ENCODE peak calls at places on chromosomes 13 and 19, in seven cellular contexts. R is GM23338; Q is effector memory CD4-positive, alpha-beta T cell; S is spleen; N is trophoblast cell; O is mucosa of descending colon; D is fibroblast of lung. E is an unnamed sample.

GRCh38 chr19:12095111-12095790 is 30.7 kb downstream of the ZNF844 start:
- DNase-seq in R (no peak), Q (no peak), S (no peak), N (no peak), O (no peak), D (peak; percentile 70), E (peak; percentile 80)

GRCh38 chr19:32397736-32398135 is 7.8 kb upstream of the DPY19L3 start:
- DNase-seq in R (no peak), Q (no peak), S (no peak), N (peak; percentile 29), O (no peak), D (peak; percentile 72), E (peak; percentile 61)

GRCh38 chr13:113143466-113144254 is 14.8 kb upstream of the PROZ start:
- DNase-seq in R (no peak), Q (no peak), S (peak; percentile 66), N (no peak), O (no peak), D (no peak), E (no peak)

GRCh38 chr19:34555447-34555846 is 73.9 kb downstream of the WTIP start:
- DNase-seq in R (peak; percentile 67), Q (no peak), S (no peak), N (no peak), O (no peak), D (peak; percentile 1), E (no peak)

GRCh38 chr19:48147597-48148175 is 22.5 kb downstream of the LIG1 start:
- DNase-seq in R (no peak), Q (no peak), S (no peak), N (no peak), O (no peak), D (no peak), E (no peak)

GRCh38 chr13:31045621-31046081 is 113.2 kb downstream of the TEX26 start:
- DNase-seq in R (no peak), Q (peak; percentile 64), S (no peak), N (peak; percentile 67), O (peak; percentile 85), D (peak; percentile 93), E (peak; percentile 88)

GRCh38 chr19:6754136-6754535 is 13.1 kb downstream of the SH2D3A start:
- DNase-seq in R (no peak), Q (no peak), S (peak; percentile 76), N (no peak), O (peak; percentile 66), D (no peak), E (no peak)

GRCh38 chr19:10760268-10760944 is 42.5 kb downstream of the DNM2 start:
- DNase-seq in R (no peak), Q (peak; percentile 44), S (no peak), N (peak; percentile 31), O (no peak), D (no peak), E (peak; percentile 22)

GRCh38 chr19:44740351-44740824 is 8.1 kb upstream of the BCL3 start:
- DNase-seq in R (no peak), Q (no peak), S (no peak), N (no peak), O (no peak), D (no peak), E (no peak)
- H3K4me1 ChIP-seq in R (no peaks in the 10 kb centered on the region), Q (no peaks in the 10 kb centered on the region), S (peaks cover 100% of the 10 kb centered on the region), N (peaks cover 12% of the 10 kb centered on the region), O (peaks cover 58% of the 10 kb centered on the region), D (peaks cover 15% of the 10 kb centered on the region), E (peaks cover 45% of the 10 kb centered on the region)

GRCh38 chr13:75764251-75764650 is 128.1 kb downstream of the LMO7 start:
- DNase-seq in R (no peak), Q (no peak), S (no peak), N (no peak), O (no peak), D (no peak), E (no peak)
- H3K4me3 ChIP-seq in R (no peak overlapping the region), Q (no peak overlapping the region), S (no peak overlapping the region), N (no peak overlapping the region), O (no peak overlapping the region), D (no peak overlapping the region), E (no peak overlapping the region)

DNA sequence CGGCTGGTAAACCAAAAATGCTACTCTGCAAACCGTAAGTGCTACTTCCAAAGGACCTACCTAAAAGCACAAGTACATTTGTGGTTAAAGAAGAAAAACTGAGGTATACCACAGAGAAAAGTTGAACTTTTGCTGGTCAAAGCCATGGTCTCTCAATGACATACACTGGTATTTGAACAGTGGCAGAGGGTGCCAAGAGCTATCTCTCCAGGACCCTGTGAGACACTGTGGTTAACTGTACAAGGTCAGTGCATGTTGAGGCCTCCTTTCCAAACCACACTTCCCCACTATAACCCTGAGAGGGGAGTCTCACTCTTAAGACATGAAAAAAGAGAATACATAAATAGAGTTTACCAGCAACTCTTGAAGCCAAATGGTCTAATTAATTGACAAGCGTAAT is 49.5 kb downstream of the COL4A1 start:
- DNase-seq in R (no peak), Q (no peak), S (no peak), N (no peak), O (no peak), D (no peak), E (no peak)
- H3K4me1 ChIP-seq in R (peaks cover 11% of the 10 kb centered on the region), Q (no peaks in the 10 kb centered on the region), S (peaks cover 25% of the 10 kb centered on the region), N (peaks cover 21% of the 10 kb centered on the region), O (no peaks in the 10 kb centered on the region), D (peaks cover 19% of the 10 kb centered on the region), E (peaks cover 25% of the 10 kb centered on the region)

GRCh38 chr19:30374791-30375650 is 2.8 kb downstream of the ZNF536 start:
- DNase-seq in R (peak; percentile 70), Q (no peak), S (no peak), N (no peak), O (no peak), D (no peak), E (no peak)
- H3K4me3 ChIP-seq in R (peak overlapping the region; percentile 77), Q (no peak overlapping the region), S (no peak overlapping the region), N (peak overlapping the region; percentile 59), O (no peak overlapping the region), D (no peak overlapping the region), E (no peak overlapping the region)

GRCh38 chr19:39341720-39342604 is at the start of gene SAMD4B:
- DNase-seq in R (peak; percentile 98), Q (peak; percentile 99), S (peak; percentile 100), N (peak; percentile 99), O (peak; percentile 100), D (peak; percentile 98), E (peak; percentile 99)

GRCh38 chr19:39342647-39343305 is 555 bp downstream of the SAMD4B start:
- DNase-seq in R (peak; percentile 41), Q (no peak), S (no peak), N (peak; percentile 15), O (peak; percentile 70), D (no peak), E (peak; percentile 59)

GRCh38 chr19:39347332-39348227 is 5.4 kb downstream of the SAMD4B start:
- DNase-seq in R (no peak), Q (no peak), S (no peak), N (no peak), O (no peak), D (no peak), E (peak; percentile 35)

GRCh38 chr19:39349326-39349725 is 7.1 kb downstream of the SAMD4B start:
- DNase-seq in R (no peak), Q (no peak), S (no peak), N (no peak), O (no peak), D (no peak), E (no peak)

DNA sequence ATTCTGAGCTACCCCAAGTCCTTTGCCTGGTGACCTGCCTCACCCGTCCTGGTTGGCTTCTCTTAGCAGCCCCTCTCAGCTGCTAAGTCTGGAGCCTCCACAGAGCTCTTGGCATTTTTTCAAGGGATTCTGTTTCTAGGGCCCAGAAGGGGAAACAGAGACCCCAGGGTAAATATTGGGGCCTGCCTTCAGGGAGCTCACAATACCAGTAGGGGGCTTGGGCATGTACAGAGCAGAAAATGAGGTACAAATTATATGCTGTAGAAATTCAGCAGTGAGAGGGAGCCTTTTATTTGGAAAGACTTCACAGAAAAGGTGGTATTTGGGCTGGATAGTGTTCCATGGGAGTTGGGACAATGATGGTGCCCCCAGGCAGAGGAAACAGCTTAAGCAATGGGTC is 3.7 kb downstream of the SAMD4B start:
- DNase-seq in R (no peak), Q (no peak), S (no peak), N (no peak), O (no peak), D (no peak), E (no peak)
- H3K4me1 ChIP-seq in R (peaks cover 9% of the 10 kb centered on the region), Q (peaks cover 16% of the 10 kb centered on the region), S (peaks cover 78% of the 10 kb centered on the region), N (peaks cover 7% of the 10 kb centered on the region), O (peaks cover 14% of the 10 kb centered on the region), D (peaks cover 10% of the 10 kb centered on the region), E (peaks cover 42% of the 10 kb centered on the region)

DNA sequence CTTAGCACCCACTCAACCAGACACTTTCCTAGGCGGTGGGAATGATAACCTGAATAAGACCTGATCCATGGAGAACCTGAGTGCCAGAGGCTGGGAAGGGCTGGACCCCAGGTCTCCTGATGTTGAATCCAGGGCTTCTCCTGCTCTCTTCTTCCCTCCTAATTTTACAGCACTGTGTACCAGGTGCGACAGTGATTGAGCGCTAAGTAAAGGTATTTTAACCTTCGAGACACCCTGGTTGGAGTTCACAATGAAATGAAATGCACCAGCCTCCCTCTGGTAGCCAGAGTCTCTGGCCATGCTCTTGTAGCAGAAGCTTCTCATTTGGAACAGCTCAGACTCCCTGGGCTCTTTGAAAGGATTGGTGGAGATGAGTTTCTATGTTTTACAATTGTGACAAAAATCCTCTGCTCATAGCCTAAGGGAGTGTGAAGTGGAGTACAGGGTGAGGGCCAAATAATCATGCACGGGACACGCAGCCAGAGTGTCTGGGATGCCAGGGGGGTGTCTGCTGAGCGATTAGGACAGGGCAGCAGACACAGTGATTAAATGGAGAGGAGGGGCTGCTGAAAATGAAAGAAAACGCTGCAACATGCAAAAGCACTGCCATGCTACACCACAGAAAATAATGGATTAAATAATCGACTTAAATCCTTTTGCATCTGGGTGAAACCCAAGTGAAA is 83.7 kb downstream of the FAM216B start:
- DNase-seq in R (no peak), Q (no peak), S (no peak), N (no peak), O (no peak), D (no peak), E (no peak)
- H3K4me3 ChIP-seq in R (peak overlapping the region; percentile 40), Q (no peak overlapping the region), S (no peak overlapping the region), N (no peak overlapping the region), O (no peak overlapping the region), D (peak overlapping the region; percentile 22), E (no peak overlapping the region)

E was measured in adipocyte.